ENCODE peak calls at places on chromosomes 11 and 22, in four cellular contexts. One of them, this sample, is unnamed.

GRCh38 chr11:83051760-83052671 is 19.7 kb downstream of the RAB30 start:
- DNase-seq in AG09319: peak
- DNase-seq in uterus: no peak
- DNase-seq in cardiac muscle cell: peak
- DNase-seq in this sample: no peak

GRCh38 chr22:29867260-29867659 is 15.7 kb upstream of the MTMR3 start:
- DNase-seq in AG09319: no peak
- DNase-seq in cardiac muscle cell: no peak
- DNase-seq in uterus: no peak
- DNase-seq in this sample: no peak

GRCh38 chr11:95547186-95547585 is 242.4 kb downstream of the FAM76B start:
- DNase-seq in uterus: no peak
- DNase-seq in AG09319: no peak
- DNase-seq in cardiac muscle cell: no peak
- DNase-seq in this sample: no peak

GRCh38 chr11:76579047-76579751 is 91.3 kb downstream of the LRRC32 start:
- DNase-seq in AG09319: no peak
- DNase-seq in uterus: peak
- DNase-seq in cardiac muscle cell: peak
- DNase-seq in this sample: no peak

GRCh38 chr11:102172127-102172848 is 62.0 kb downstream of the YAP1 start:
- DNase-seq in AG09319: no peak
- DNase-seq in uterus: no peak
- DNase-seq in cardiac muscle cell: peak
- DNase-seq in this sample: no peak

GRCh38 chr22:33561149-33561807 is 359.0 kb downstream of the LARGE1 start:
- DNase-seq in uterus: no peak
- DNase-seq in cardiac muscle cell: no peak
- DNase-seq in AG09319: no peak
- DNase-seq in this sample: no peak

GRCh38 chr22:42648368-42649260 is 578 bp downstream of the CYB5R3 start:
- DNase-seq in cardiac muscle cell: peak
- DNase-seq in AG09319: no peak
- DNase-seq in uterus: peak
- DNase-seq in this sample: no peak

GRCh38 chr11:72582206-72583176 is 91.7 kb downstream of the PDE2A start:
- DNase-seq in cardiac muscle cell: no peak
- DNase-seq in uterus: no peak
- DNase-seq in AG09319: no peak
- DNase-seq in this sample: no peak

GRCh38 chr11:61513143-61513740 is 4.7 kb downstream of the LRRC10B start:
- DNase-seq in AG09319: no peak
- DNase-seq in cardiac muscle cell: no peak
- DNase-seq in uterus: no peak
- DNase-seq in this sample: no peak

GRCh38 chr11:104122008-104122635 is 41.8 kb downstream of the PDGFD start:
- DNase-seq in AG09319: no peak
- DNase-seq in cardiac muscle cell: no peak
- DNase-seq in uterus: no peak
- DNase-seq in this sample: no peak

GRCh38 chr11:81644239-81644840 is 1089.3 kb downstream of the FAM181B start:
- DNase-seq in AG09319: no peak
- DNase-seq in uterus: no peak
- DNase-seq in cardiac muscle cell: peak
- DNase-seq in this sample: peak

GRCh38 chr22:33569547-33569946 is 350.7 kb downstream of the LARGE1 start:
- DNase-seq in cardiac muscle cell: no peak
- DNase-seq in uterus: no peak
- DNase-seq in AG09319: no peak
- DNase-seq in this sample: no peak

GRCh38 chr11:11782532-11783110 is 59.2 kb upstream of the USP47 start:
- DNase-seq in AG09319: no peak
- DNase-seq in cardiac muscle cell: no peak
- DNase-seq in uterus: no peak
- DNase-seq in this sample: no peak

GRCh38 chr11:124297921-124298320 is 15.8 kb downstream of the OR8D1 start:
- DNase-seq in cardiac muscle cell: no peak
- DNase-seq in AG09319: no peak
- DNase-seq in uterus: no peak
- DNase-seq in this sample: no peak

GRCh38 chr11:8287297-8288070 is 23.8 kb upstream of the LMO1 start:
- DNase-seq in uterus: no peak
- DNase-seq in cardiac muscle cell: no peak
- DNase-seq in AG09319: no peak
- DNase-seq in this sample: no peak

GRCh38 chr11:59678118-59678812 is 9.4 kb upstream of the PATL1 start:
- DNase-seq in AG09319: no peak
- DNase-seq in cardiac muscle cell: peak
- DNase-seq in uterus: no peak
- DNase-seq in this sample: no peak
- TF ChIP-seq CTCF in AG09319: no peak
- TF ChIP-seq CTCF in cardiac muscle cell: no peak
- TF ChIP-seq CTCF in uterus: no peak
- TF ChIP-seq CTCF in this sample: peak

DNA sequence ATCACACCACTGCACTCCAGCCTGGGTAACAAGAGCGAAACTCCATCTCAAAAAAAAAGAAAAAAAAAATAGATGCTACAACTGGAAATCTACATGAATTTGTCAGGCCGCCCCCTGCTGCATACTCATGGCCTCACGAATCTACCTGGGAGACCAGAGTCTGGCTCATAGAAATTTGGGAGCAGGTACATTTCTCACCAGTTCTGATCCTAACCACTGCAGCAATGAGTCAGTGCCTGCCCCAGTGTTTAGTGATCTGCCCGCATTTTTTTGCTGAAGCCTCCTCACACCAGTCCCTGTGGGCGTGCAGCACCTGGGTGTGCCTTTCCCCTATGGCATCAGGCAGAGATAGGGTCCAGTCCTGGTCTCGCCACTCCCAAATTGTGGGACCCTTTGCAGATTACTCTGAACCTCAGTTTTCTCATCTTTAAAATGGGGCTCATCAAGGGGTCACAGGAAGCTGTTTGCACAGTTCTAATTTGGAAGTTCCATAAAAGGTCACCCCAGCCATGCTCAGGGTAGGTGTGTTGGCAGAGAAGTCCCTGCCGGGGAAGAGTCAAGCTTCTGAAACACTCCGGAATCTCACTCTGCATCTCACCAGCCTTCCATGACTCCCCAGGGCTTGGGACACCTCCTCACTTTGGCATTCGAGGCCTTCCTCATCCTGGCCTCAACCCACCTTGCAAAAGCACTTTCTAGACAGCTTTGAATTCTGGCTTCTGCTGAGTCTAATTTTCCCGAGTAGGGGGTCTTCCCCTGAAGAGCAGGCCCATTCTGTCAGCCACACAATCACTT is 39.3 kb upstream of the LINC01488 start:
- DNase-seq in AG09319: no peak
- DNase-seq in cardiac muscle cell: no peak
- DNase-seq in uterus: no peak
- DNase-seq in this sample: no peak
- TF ChIP-seq CTCF in AG09319: no peak
- TF ChIP-seq CTCF in cardiac muscle cell: no peak
- TF ChIP-seq CTCF in uterus: no peak
- TF ChIP-seq CTCF in this sample: no peak

GRCh38 chr11:2886191-2886894 is 768 bp upstream of the CDKN1C start:
- DNase-seq in AG09319: no peak
- DNase-seq in cardiac muscle cell: peak
- DNase-seq in uterus: peak
- DNase-seq in this sample: peak
- TF ChIP-seq CTCF in AG09319: peak
- TF ChIP-seq CTCF in cardiac muscle cell: peak
- TF ChIP-seq CTCF in uterus: peak
- TF ChIP-seq CTCF in this sample: no peak

GRCh38 chr11:67617243-67617953 is 10.7 kb downstream of the NDUFV1 start:
- DNase-seq in cardiac muscle cell: no peak
- DNase-seq in uterus: no peak
- DNase-seq in AG09319: no peak
- DNase-seq in this sample: no peak
- TF ChIP-seq CTCF in cardiac muscle cell: no peak
- TF ChIP-seq CTCF in uterus: no peak
- TF ChIP-seq CTCF in AG09319: no peak
- TF ChIP-seq CTCF in this sample: no peak

This sample was measured in endothelial cell.